ENCODE peak calls at places on chromosomes 2 and 18, in ten cellular contexts. C is suprapubic skin, P is lung, X is GM23338, D is astrocyte, A is HCT116, O is adipocyte, W is fibroblast of the aortic adventitia, S is PC-3, M is Panc1. L is an unnamed sample.
A peak's percentile ranks its signal among the peaks of the same experiment; 100 is the strongest.

GRCh38 chr2:86284401-86284841 is 53.0 kb downstream of the REEP1 start:
- DNase-seq in O (no peak), C (no peak), W (no peak), M (no peak), A (no peak), S (no peak), X (no peak), D (no peak), P (no peak), L (no peak)

GRCh38 chr2:88099798-88100488 is 27.9 kb downstream of the FABP1 start:
- DNase-seq in W (peak; percentile 32), S (peak; percentile 26), M (no peak), A (peak; percentile 41), X (peak; percentile 97), C (no peak), D (no peak), O (peak; percentile 17), P (no peak), L (peak; percentile 74)

GRCh38 chr2:2763351-2763997 is 432.4 kb upstream of the MYT1L start:
- DNase-seq in O (no peak), W (no peak), C (no peak), P (no peak), A (no peak), X (no peak), M (no peak), S (no peak), D (no peak), L (peak; percentile 80)

GRCh38 chr18:41966943-41967342 is 11.9 kb downstream of the PIK3C3 start:
- DNase-seq in M (no peak), W (no peak), A (no peak), X (no peak), O (no peak), P (no peak), D (no peak), S (no peak), C (no peak), L (no peak)

GRCh38 chr2:67548317-67549095 is 151.4 kb downstream of the ETAA1 start:
- DNase-seq in W (no peak), P (no peak), M (no peak), C (no peak), X (peak; percentile 31), O (no peak), A (no peak), S (no peak), D (no peak), L (no peak)

GRCh38 chr2:229511524-229511923 is 202.8 kb downstream of the DNER start:
- DNase-seq in S (no peak), M (no peak), X (no peak), A (no peak), O (no peak), C (no peak), D (peak; percentile 71), P (no peak), W (peak; percentile 5), L (no peak)

GRCh38 chr18:45849529-45849928 is 24.1 kb downstream of the SIGLEC15 start:
- DNase-seq in A (no peak), X (no peak), S (no peak), D (no peak), O (no peak), C (no peak), M (no peak), W (no peak), P (no peak), L (no peak)

GRCh38 chr2:159202568-159203071 is 83.9 kb downstream of the WDSUB1 start:
- DNase-seq in A (no peak), C (no peak), O (peak; percentile 92), W (peak; percentile 99), D (peak; percentile 100), P (peak; percentile 49), X (no peak), S (peak; percentile 61), M (no peak), L (peak; percentile 62)

GRCh38 chr2:100785621-100786296 is 34.2 kb upstream of the NPAS2 start:
- DNase-seq in P (no peak), C (no peak), W (no peak), X (no peak), D (no peak), S (peak; percentile 59), A (no peak), M (peak; percentile 85), O (peak; percentile 33), L (peak; percentile 30)

GRCh38 chr2:174985624-174986023 is 19.6 kb downstream of the CHN1 start:
- DNase-seq in X (no peak), D (no peak), C (no peak), A (no peak), M (no peak), O (peak; percentile 71), P (no peak), W (peak; percentile 59), S (peak; percentile 41), L (peak; percentile 33)

GRCh38 chr2:238465487-238466241 is 38.9 kb downstream of the ASB1 start:
- DNase-seq in D (no peak), P (no peak), X (no peak), M (no peak), S (no peak), O (no peak), W (no peak), C (no peak), A (no peak), L (no peak)

GRCh38 chr18:22975508-22975907 is 42.4 kb downstream of the RBBP8 start:
- DNase-seq in O (no peak), D (no peak), C (no peak), A (no peak), S (no peak), X (no peak), P (no peak), M (no peak), W (no peak), L (no peak)

GRCh38 chr2:127610561-127610960 is 35.4 kb upstream of the GPR17 start:
- DNase-seq in C (peak; percentile 24), X (no peak), W (no peak), O (no peak), P (no peak), S (no peak), A (no peak), M (no peak), D (no peak), L (no peak)

DNA sequence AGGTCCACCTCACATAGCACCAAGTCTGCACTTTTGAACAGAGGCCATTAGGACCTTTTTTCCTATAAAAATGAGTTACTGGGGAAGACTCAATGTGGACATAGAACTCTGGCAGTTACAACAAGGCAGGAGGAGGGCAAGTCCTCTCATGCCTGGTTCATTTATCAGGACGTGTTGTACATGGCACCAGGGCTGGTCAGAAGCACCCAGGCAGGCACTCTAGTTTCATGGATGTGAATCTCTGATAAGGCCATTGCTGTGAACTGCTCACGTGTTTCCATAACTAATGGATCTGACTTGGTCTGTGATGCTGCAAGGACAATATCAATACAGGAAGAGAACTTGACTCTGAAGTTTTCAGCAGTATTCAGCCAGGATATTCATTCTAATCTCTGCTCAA is 16.0 kb downstream of the CDC42EP3 start:
- DNase-seq in P (no peak), A (no peak), W (no peak), S (no peak), D (no peak), C (no peak), O (no peak), X (no peak), M (no peak), L (peak; percentile 67)
- H3K4me3 ChIP-seq in P (no peak overlapping the region), A (no peak overlapping the region), W (no peak overlapping the region), S (no peak overlapping the region), D (no peak overlapping the region), C (no peak overlapping the region), O (no peak overlapping the region), X (peak overlapping the region; percentile 10), M (no peak overlapping the region), L (no peak overlapping the region)

GRCh38 chr2:232420463-232421188 is 14.0 kb downstream of the ALPG start:
- DNase-seq in D (peak; percentile 3), X (peak; percentile 77), A (no peak), M (no peak), O (peak; percentile 32), P (no peak), W (no peak), S (peak; percentile 54), C (no peak), L (peak; percentile 3)
- H3K4me3 ChIP-seq in D (no peak overlapping the region), X (peak overlapping the region; percentile 91), A (peak overlapping the region; percentile 66), M (peak overlapping the region; percentile 48), O (no peak overlapping the region), P (no peak overlapping the region), W (no peak overlapping the region), S (peak overlapping the region; percentile 67), C (peak overlapping the region; percentile 34), L (peak overlapping the region; percentile 20)

DNA sequence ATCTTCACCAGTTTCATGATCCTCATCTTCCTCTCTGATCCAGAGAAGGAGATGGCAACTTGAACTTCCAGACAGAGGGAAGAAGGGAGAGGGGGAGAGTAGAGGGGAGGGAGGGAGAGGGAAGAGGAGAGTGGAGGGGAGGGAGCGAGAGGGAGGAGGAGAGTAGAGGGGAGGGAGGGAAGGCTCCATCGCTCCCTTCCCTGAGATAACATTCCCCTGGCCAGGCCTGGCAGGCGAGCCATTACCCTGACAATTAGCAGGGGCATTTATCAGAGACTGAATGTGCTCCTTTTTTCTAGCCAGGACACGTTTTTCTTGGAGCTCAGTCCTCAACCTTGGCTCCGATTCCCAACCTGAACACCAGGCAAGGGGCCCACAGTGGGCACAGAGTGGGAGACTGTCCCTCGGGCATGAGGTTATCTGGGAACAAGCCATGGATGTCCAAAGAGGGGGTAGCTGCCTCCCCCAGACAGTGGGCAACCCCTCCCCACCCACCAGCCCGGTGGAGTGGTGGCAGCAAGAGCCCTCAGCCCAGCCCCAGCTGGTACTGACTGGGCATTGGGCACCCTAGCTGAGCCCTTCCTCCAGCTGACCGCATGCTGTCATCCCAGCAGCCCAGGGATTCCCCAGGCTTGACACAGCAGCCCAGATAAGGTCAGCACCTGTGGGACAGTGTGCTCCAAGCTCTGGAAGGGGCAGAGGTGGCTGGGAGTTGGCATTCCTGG is 81.8 kb downstream of the TNS1 start:
- DNase-seq in X (peak; percentile 64), A (no peak), D (peak; percentile 63), P (no peak), M (no peak), C (no peak), W (peak; percentile 56), O (no peak), S (no peak), L (no peak)
- H3K4me3 ChIP-seq in X (no peak overlapping the region), A (no peak overlapping the region), D (no peak overlapping the region), P (no peak overlapping the region), M (no peak overlapping the region), C (no peak overlapping the region), W (no peak overlapping the region), O (no peak overlapping the region), S (no peak overlapping the region), L (no peak overlapping the region)

DNA sequence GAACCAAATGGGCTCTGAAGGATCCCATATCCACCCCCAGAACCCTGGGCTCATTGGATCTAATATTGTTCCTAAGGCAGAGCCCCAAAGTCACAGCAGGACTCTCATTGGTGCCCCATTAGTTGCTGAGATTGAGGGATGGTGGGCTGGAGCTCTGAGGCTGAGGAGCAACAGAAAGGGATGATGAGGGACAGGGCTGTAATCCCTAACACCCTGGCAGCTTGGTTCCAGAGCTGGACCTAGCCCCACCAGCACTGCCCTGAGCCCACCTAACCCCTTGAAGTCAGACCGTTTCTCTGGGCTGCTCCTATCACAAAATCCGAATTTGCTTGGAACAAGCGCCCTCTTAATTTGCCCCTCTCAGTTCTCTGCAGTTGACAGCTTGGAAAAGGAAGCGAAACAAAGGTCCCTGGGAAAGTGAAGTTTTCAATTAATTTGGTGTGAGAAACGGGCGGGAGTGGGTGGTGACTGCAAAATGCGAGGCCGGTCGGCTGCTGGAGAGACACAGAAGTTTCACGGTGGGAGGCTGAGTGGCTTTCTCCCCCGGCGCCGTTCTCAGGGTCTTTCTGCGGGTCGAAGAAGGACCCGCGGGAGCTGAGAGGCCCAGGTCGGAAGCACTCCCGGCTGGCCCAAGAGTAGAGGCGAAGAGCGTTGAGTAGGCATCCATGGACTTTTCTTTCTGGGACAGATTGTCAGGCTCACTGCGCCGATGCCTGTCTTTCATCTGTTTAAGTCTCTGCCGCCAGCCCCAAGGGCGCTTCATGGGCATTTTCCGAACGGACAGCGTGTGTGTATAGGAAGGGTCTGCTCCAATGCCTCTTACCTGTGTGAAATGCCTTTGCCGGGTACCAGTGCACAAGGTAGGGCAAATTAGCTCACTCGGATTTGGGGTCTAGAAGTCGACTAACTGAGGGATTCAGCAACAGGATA is 927 bp upstream of the HOXD13 start:
- DNase-seq in S (no peak), D (no peak), X (peak; percentile 45), M (no peak), A (no peak), W (no peak), C (peak; percentile 50), O (no peak), P (no peak), L (no peak)
- H3K4me3 ChIP-seq in S (no peak overlapping the region), D (no peak overlapping the region), X (peak overlapping the region; percentile 42), M (no peak overlapping the region), A (no peak overlapping the region), W (no peak overlapping the region), C (no peak overlapping the region), O (no peak overlapping the region), P (no peak overlapping the region), L (no peak overlapping the region)

L was measured in bronchial epithelial cell.